ENCODE peak calls at places on chromosomes 2 and 18, in seven cellular contexts. J, Q, L, M, G, W and X are unnamed samples.

GRCh38 chr2:236601306-236602202 is 31.9 kb downstream of the ACKR3 start:
- DNase-seq in W (no peak), L (no peak), Q (no peak), M (no peak), G (no peak), J (no peak), X (no peak)

GRCh38 chr2:199716807-199717586 is 134.0 kb downstream of the FTCDNL1 start:
- DNase-seq in L (no peak), W (no peak), M (peak; percentile 21), Q (no peak), J (no peak), G (no peak), X (no peak)

GRCh38 chr2:75560022-75560767 is 544 bp downstream of the EVA1A start:
- DNase-seq in W (no peak), J (no peak), L (peak; percentile 75), Q (no peak), G (no peak), M (no peak), X (no peak)

GRCh38 chr2:42572297-42573081 is 4.1 kb downstream of the MTA3 start:
- DNase-seq in Q (peak; percentile 11), L (no peak), G (no peak), M (no peak), J (no peak), W (no peak), X (no peak)

GRCh38 chr2:179963626-179964025 is 43.5 kb downstream of the CWC22 start:
- DNase-seq in M (no peak), L (no peak), G (no peak), Q (no peak), J (no peak), W (no peak), X (no peak)

GRCh38 chr2:42856106-42856860 is 63.9 kb upstream of the HAAO start:
- DNase-seq in W (peak; percentile 48), M (no peak), J (no peak), L (no peak), G (no peak), Q (no peak), X (no peak)

GRCh38 chr2:171410101-171410500 is 23.7 kb downstream of the METTL8 start:
- DNase-seq in L (no peak), W (no peak), G (no peak), J (no peak), M (no peak), Q (no peak), X (no peak)

GRCh38 chr2:150997066-150997465 is 264.6 kb downstream of the RBM43 start:
- DNase-seq in Q (no peak), J (no peak), L (no peak), M (no peak), W (no peak), G (no peak), X (no peak)

GRCh38 chr18:46563317-46563716 is 93.7 kb downstream of the LOXHD1 start:
- DNase-seq in M (no peak), J (no peak), Q (no peak), L (peak; percentile 54), G (no peak), W (no peak), X (no peak)

GRCh38 chr2:68971591-68972231 is 2.7 kb upstream of the GKN1 start:
- DNase-seq in G (no peak), M (no peak), W (no peak), Q (peak; percentile 70), J (no peak), L (no peak), X (no peak)

GRCh38 chr2:13106302-13106701 is 389.6 kb downstream of the TRIB2 start:
- DNase-seq in Q (no peak), J (no peak), G (no peak), L (peak; percentile 6), W (no peak), M (no peak), X (peak; percentile 27)

GRCh38 chr2:219124379-219125110 is 36.1 kb downstream of the NHEJ1 start:
- DNase-seq in L (no peak), G (peak; percentile 77), Q (no peak), J (no peak), W (no peak), M (no peak), X (no peak)

GRCh38 chr18:72544092-72544886 is at the start of gene CBLN2:
- DNase-seq in Q (no peak), L (peak; percentile 77), W (no peak), M (peak; percentile 23), G (peak; percentile 26), J (no peak), X (peak; percentile 63)

GRCh38 chr2:231017250-231017636 is 20.1 kb upstream of the C2orf72 start:
- DNase-seq in G (no peak), L (peak; percentile 23), M (no peak), Q (no peak), J (no peak), W (no peak), X (no peak)

GRCh38 chr2:235675678-235676535 is 182.1 kb downstream of the AGAP1 start:
- DNase-seq in G (no peak), M (peak; percentile 29), L (no peak), J (no peak), Q (no peak), W (no peak), X (no peak)

GRCh38 chr18:392926-393325 is 107.6 kb downstream of the COLEC12 start:
- DNase-seq in Q (no peak), W (no peak), G (no peak), L (no peak), J (no peak), M (no peak), X (no peak)

GRCh38 chr18:2326999-2327398 is 244.3 kb downstream of the METTL4 start:
- DNase-seq in L (no peak), M (no peak), J (no peak), Q (no peak), G (no peak), W (no peak), X (no peak)

DNA sequence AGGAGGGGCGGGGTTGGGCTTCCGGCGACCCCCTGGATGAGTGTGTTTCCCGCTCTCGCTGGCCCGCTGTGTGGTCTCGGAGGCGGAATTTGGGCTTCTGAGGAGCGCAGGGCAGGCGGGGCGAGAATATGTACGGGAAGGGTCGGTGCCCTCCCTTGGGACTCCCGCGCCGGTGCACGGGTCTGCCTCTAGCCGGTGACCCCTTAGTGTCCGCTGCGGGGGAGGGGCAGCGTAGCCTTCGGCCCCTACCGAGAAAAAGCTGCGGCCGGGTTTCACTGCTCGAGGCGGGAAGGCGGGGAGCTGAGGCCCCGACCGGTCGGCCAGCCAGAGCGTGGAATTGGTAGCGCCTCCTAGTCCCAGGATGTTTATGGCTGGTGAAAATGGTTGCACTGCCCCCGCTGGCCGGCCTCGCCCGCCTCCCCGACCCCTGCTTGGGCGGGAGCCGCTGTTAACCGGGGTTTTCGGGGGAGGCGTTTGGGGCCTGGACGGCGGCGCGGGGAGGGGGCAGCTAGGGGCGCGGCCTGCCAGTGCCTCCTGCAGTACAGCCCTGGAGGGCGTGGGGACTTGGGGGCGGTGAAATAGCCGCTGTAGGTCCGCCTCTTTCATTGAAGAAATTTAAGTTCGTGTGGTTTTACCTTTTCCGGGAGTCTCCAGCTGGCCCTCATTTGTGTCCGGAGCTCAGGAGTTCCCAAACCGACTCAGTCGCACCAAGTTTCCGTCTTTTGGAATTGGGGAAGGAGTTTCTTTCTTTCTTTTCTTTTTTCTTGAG is at the start of gene UGP2:
- DNase-seq in W (peak; percentile 96), M (peak; percentile 90), L (peak; percentile 96), G (peak; percentile 94), Q (peak; percentile 89), J (peak; percentile 81), X (peak; percentile 92)
- TF ChIP-seq POLR2AphosphoS5 in W (peak; percentile 67), M (peak; percentile 95), L (peak; percentile 95), G (peak; percentile 97), Q (peak; percentile 47), J (peak; percentile 69), X (peak; percentile 40)

DNA sequence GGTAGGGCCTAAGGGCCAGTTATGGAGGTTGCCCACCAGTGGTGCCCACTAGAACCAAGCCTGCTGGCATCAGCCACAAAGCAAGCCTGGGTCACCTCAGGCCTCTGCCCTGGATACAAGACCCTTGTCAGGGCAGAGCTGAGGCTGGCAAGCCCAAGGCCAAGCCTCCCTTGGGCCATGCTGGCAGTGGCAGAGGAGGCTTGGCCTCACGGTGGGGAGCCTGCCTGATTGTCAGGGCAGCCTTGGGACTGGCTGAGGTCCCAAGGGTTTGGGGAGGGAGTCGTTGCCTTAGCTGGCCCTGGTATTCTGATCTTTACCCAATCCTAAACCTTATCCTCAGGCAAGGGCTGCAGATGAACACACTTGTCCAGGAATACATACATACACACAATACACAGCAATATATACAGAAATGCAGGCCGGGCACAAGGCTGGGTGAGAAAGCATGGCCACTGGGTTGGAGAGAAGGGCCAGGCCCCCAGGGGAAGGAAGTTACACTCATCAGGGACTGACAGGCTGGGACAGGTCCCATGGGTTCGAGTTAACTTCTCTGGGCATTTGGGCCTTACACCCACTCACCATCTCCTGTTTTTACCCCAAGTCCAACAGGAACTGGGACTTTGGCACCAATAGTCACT is 21.0 kb downstream of the CCT7 start:
- DNase-seq in G (no peak), Q (no peak), M (no peak), J (no peak), L (no peak), W (no peak), X (no peak)
- TF ChIP-seq POLR2AphosphoS5 in G (no peak), Q (no peak), M (peak; percentile 57), J (no peak), L (no peak), W (no peak), X (peak; percentile 23)

DNA sequence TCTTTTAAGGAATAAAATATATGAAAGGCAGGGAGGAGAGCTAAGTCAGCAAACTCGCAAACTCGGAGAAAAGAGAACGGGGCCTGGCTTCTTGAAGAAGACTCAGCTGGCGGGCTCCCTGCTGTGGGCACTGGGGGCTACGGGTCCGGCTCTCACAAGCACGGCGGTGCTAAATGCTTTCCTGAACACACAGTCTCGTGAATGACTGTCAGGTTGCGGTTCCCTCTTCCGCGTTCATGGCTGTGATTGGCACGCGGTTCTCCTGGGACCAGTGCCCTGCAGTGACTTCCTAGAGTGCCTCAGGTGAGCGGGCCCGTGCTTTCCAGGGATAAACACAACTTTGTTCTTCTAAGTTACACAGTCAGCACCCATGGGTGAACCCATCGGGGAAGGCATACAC is 208.4 kb downstream of the HDAC4 start:
- DNase-seq in Q (peak; percentile 19), W (peak; percentile 55), J (peak; percentile 50), L (no peak), G (no peak), M (no peak), X (no peak)
- TF ChIP-seq POLR2AphosphoS5 in Q (no peak), W (no peak), J (no peak), L (no peak), G (no peak), M (no peak), X (no peak)

GRCh38 chr2:144587306-144587705 is 67.4 kb upstream of the ZEB2 start:
- DNase-seq in W (no peak), J (no peak), G (no peak), M (no peak), Q (no peak), L (no peak), X (no peak)
- TF ChIP-seq POLR2AphosphoS5 in W (no peak), J (no peak), G (no peak), M (no peak), Q (no peak), L (no peak), X (no peak)